ENCODE peak calls at places on chromosomes 4 and X, in five cellular contexts. T is suprapubic skin, Y is neural crest cell, J is LoVo, F is posterior cingulate gyrus. G is an unnamed sample.
A peak's percentile ranks its signal among the peaks of the same experiment; 100 is the strongest.

GRCh38 chr4:2931765-2932560 is 31.2 kb downstream of the NOP14 start:
- DNase-seq in T (peak; percentile 74), Y (no peak), J (no peak), F (no peak), G (no peak)

GRCh38 chrX:112545051-112545450 is 134.7 kb downstream of the LHFPL1 start:
- DNase-seq in J (no peak), T (no peak), Y (no peak), F (no peak), G (no peak)

GRCh38 chr4:2313366-2313765 is 51.5 kb upstream of the MXD4 start:
- DNase-seq in T (no peak), F (no peak), Y (no peak), J (no peak), G (no peak)

GRCh38 chrX:15755091-15755490 is 17.0 kb downstream of the CA5B start:
- DNase-seq in J (no peak), F (no peak), Y (no peak), T (no peak), G (no peak)

GRCh38 chrX:14359727-14360126 is 169.6 kb upstream of the GLRA2 start:
- DNase-seq in F (no peak), Y (no peak), T (no peak), J (no peak), G (no peak)

GRCh38 chr4:152735302-152735917 is 44.1 kb downstream of the TIGD4 start:
- DNase-seq in F (no peak), J (peak; percentile 29), Y (no peak), T (no peak), G (peak; percentile 1)

GRCh38 chrX:3159995-3160715 is 118.9 kb downstream of the ARSF start:
- DNase-seq in Y (no peak), J (no peak), T (no peak), F (no peak), G (no peak)

GRCh38 chr4:1072830-1073446 is 40.4 kb downstream of the RNF212 start:
- DNase-seq in Y (peak; percentile 69), J (peak; percentile 74), F (peak; percentile 38), T (peak; percentile 64), G (no peak)

GRCh38 chrX:48613502-48614160 is 16.3 kb downstream of the WDR13 start:
- DNase-seq in Y (no peak), T (no peak), J (no peak), F (no peak), G (no peak)

GRCh38 chrX:110733166-110733565 is 62.5 kb downstream of the CHRDL1 start:
- DNase-seq in J (no peak), Y (no peak), T (no peak), F (no peak), G (no peak)

GRCh38 chrX:51847463-51847862 is 46.0 kb upstream of the MAGED1 start:
- DNase-seq in T (no peak), J (no peak), Y (no peak), F (no peak), G (no peak)

GRCh38 chrX:71184803-71185495 is 38.1 kb upstream of the GJB1 start:
- DNase-seq in J (no peak), T (no peak), Y (no peak), F (no peak), G (no peak)

GRCh38 chr4:98638661-98639060 is 19.8 kb downstream of the TSPAN5 start:
- DNase-seq in Y (no peak), T (no peak), F (no peak), J (no peak), G (no peak)

GRCh38 chrX:40145670-40146470 is 48.1 kb upstream of the BCOR start:
- DNase-seq in J (no peak), F (no peak), Y (no peak), T (no peak), G (no peak)

GRCh38 chr4:2947926-2948325 is 15.3 kb downstream of the NOP14 start:
- DNase-seq in F (no peak), T (no peak), Y (no peak), J (no peak), G (no peak)

GRCh38 chr4:112252234-112252633 is 20.6 kb downstream of the AP1AR start:
- DNase-seq in T (no peak), J (no peak), Y (no peak), F (no peak), G (no peak)

GRCh38 chr4:2365054-2365912 is 53.2 kb downstream of the ZFYVE28 start:
- DNase-seq in F (no peak), Y (no peak), T (peak; percentile 59), J (no peak), G (no peak)

GRCh38 chr4:72489267-72489666 is 79.8 kb downstream of the ADAMTS3 start:
- DNase-seq in F (no peak), T (no peak), J (peak; percentile 26), Y (no peak), G (no peak)

GRCh38 chrX:118038614-118039365 is 77.8 kb downstream of the KLHL13 start:
- DNase-seq in T (no peak), Y (no peak), J (no peak), F (no peak), G (no peak)

GRCh38 chr4:143513314-143514211 is at the start of gene SMARCA5:
- DNase-seq in Y (peak; percentile 83), F (peak; percentile 91), J (peak; percentile 100), T (peak; percentile 98), G (peak; percentile 72)

GRCh38 chrX:8586953-8587352 is 122.3 kb downstream of the VCX3B start:
- DNase-seq in J (no peak), F (no peak), Y (no peak), T (no peak), G (no peak)

GRCh38 chr4:8911311-8912088 is 39.9 kb upstream of the HMX1 start:
- DNase-seq in T (peak; percentile 45), F (no peak), Y (no peak), J (no peak), G (no peak)

GRCh38 chrX:112424166-112424565 is 255.6 kb downstream of the LHFPL1 start:
- DNase-seq in J (no peak), T (no peak), F (no peak), Y (no peak), G (no peak)

GRCh38 chr4:17771284-17771908 is 10.0 kb downstream of the FAM184B start:
- DNase-seq in F (no peak), Y (no peak), T (no peak), J (no peak), G (peak; percentile 40)

GRCh38 chrX:153744210-153745066 is 19.6 kb upstream of the PLXNB3 start:
- DNase-seq in T (peak; percentile 62), F (no peak), Y (peak; percentile 22), J (no peak), G (no peak)

GRCh38 chrX:17397074-17397473 is 22.1 kb downstream of the NHS start:
- DNase-seq in T (no peak), Y (no peak), J (no peak), F (no peak), G (no peak)

GRCh38 chr4:121614136-121614535 is 82.6 kb downstream of the ANXA5 start:
- DNase-seq in Y (no peak), T (no peak), J (no peak), F (no peak), G (no peak)

GRCh38 chrX:133880032-133880443 is 105.4 kb downstream of the GPC3 start:
- DNase-seq in J (no peak), F (no peak), Y (no peak), T (no peak), G (no peak)

GRCh38 chrX:19931146-19931545 is 43.7 kb upstream of the SH3KBP1 start:
- DNase-seq in F (no peak), T (no peak), J (no peak), Y (no peak), G (no peak)

GRCh38 chr4:114116861-114117260 is 137.4 kb upstream of the ARSJ start:
- DNase-seq in F (no peak), J (no peak), Y (no peak), T (no peak), G (no peak)

GRCh38 chr4:151093203-151093602 is 6.2 kb upstream of the RPS3A start:
- DNase-seq in T (no peak), Y (no peak), J (no peak), F (no peak), G (no peak)

GRCh38 chr4:108350332-108350731 is 181.6 kb upstream of the LEF1 start:
- DNase-seq in Y (no peak), J (no peak), F (no peak), T (no peak), G (no peak)

GRCh38 chr4:12924253-12924652 is 559.9 kb downstream of the RAB28 start:
- DNase-seq in Y (no peak), T (no peak), J (no peak), F (no peak), G (no peak)

G was measured in DMS79.